ENCODE peak calls at places on chromosome 22, in nine cellular contexts. S, C, Q, O, G, T, J, P and D are unnamed samples.
A peak's percentile ranks its signal among the peaks of the same experiment; 100 is the strongest.

GRCh38 chr22:41682033-41682807 is 6.4 kb downstream of the SNU13 start:
- DNase-seq in S (peak; percentile 84), C (peak; percentile 90), Q (peak; percentile 96), O (peak; percentile 89), G (peak; percentile 92), T (peak; percentile 68), J (peak; percentile 80), P (peak; percentile 88), D (peak; percentile 87)

GRCh38 chr22:29692327-29692640 is 27.5 kb upstream of the CABP7 start:
- DNase-seq in S (no peak), C (no peak), Q (no peak), O (no peak), G (no peak), T (no peak), J (no peak), P (no peak), D (peak; percentile 61)

GRCh38 chr22:43177479-43177878 is 9.5 kb downstream of the TTLL12 start:
- DNase-seq in S (no peak), C (no peak), Q (peak; percentile 78), O (no peak), G (no peak), T (no peak), J (no peak), P (no peak), D (no peak)

GRCh38 chr22:40482391-40482790 is 112.0 kb downstream of the SGSM3 start:
- DNase-seq in S (no peak), C (no peak), Q (no peak), O (no peak), G (no peak), T (peak; percentile 67), J (no peak), P (no peak), D (no peak)

GRCh38 chr22:32947581-32947980 is 110.6 kb downstream of the SYN3 start:
- DNase-seq in S (no peak), C (no peak), Q (no peak), O (no peak), G (no peak), T (no peak), J (no peak), P (no peak), D (no peak)

GRCh38 chr22:48494968-48495750 is 1332.5 kb downstream of the BRD1 start:
- DNase-seq in S (no peak), C (no peak), Q (peak; percentile 61), O (no peak), G (peak; percentile 19), T (no peak), J (no peak), P (no peak), D (peak; percentile 37)

GRCh38 chr22:47393191-47393590 is 630.7 kb downstream of the TBC1D22A start:
- DNase-seq in S (no peak), C (no peak), Q (peak; percentile 43), O (no peak), G (peak; percentile 14), T (no peak), J (no peak), P (no peak), D (no peak)

GRCh38 chr22:38901111-38901641 is 29.2 kb upstream of the CBX6 start:
- DNase-seq in S (no peak), C (no peak), Q (no peak), O (no peak), G (no peak), T (no peak), J (no peak), P (no peak), D (no peak)

DNA sequence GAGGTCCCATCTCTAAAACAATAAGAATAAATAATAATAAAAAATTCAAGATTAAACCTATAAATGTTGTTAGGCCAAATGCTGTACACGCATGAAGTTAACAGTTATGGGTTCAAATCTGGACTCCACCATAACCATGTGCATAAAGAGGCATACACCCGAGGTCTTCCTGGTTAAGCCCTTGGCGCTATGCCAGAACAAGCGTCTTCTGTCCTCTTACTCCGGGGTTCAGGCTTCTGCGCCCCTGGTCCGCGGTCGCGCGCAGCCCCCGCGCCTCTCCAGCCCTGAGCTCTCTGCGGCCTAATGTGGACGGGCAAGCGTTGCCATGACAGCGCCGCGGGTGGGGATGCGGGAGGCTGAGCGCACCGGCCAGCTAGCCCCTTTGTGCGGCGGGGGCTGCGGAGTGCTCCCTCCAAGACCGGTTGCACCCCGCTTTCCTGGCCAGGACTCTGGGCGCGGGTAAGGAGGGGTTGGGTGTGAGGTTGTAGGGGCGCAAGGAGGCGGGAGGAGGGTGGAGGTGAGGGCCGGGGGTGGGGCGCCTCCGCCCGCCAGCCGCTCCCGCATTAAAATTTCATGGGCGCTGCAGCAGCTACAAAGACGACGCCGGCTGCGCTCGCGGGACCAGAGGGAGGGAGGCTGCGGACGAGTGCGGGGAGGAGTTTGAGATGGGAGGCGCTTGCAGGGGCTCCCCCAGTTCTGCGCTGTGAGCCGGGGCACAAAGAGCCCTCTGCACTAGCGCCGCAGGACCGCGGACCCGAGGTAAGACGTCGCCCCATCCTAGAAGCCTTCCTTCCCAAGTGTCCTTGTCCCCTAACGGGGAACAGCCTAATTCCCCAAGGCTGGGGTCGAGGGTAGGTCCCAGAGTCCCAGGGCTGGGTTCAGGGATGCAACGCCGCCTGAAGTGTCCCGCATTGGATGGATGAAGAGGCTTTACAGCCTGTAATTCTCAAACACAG is at the start of gene MIAT:
- DNase-seq in S (peak; percentile 73), C (no peak), Q (no peak), O (peak; percentile 34), G (no peak), T (no peak), J (peak; percentile 90), P (no peak), D (peak; percentile 92)
- H3K4me3 ChIP-seq in S (peak within 1 kb of the TSS; percentile 96), C (no peak within 1 kb of the TSS), Q (no peak within 1 kb of the TSS), O (peak within 1 kb of the TSS; percentile 33), G (no peak within 1 kb of the TSS), T (no peak within 1 kb of the TSS), J (peak within 1 kb of the TSS; percentile 99), P (no peak within 1 kb of the TSS), D (peak within 1 kb of the TSS; percentile 56)

GRCh38 chr22:19167106-19167869 is 11.2 kb downstream of the SLC25A1 start:
- DNase-seq in S (no peak), C (no peak), Q (no peak), O (no peak), G (no peak), T (peak; percentile 5), J (no peak), P (no peak), D (no peak)

GRCh38 chr22:19169947-19170318 is 8.6 kb downstream of the SLC25A1 start:
- DNase-seq in S (no peak), C (no peak), Q (no peak), O (no peak), G (peak; percentile 54), T (no peak), J (no peak), P (no peak), D (no peak)

GRCh38 chr22:19166421-19166820 is 12.1 kb downstream of the SLC25A1 start:
- DNase-seq in S (no peak), C (no peak), Q (no peak), O (no peak), G (no peak), T (no peak), J (no peak), P (no peak), D (no peak)

GRCh38 chr22:19169002-19169946 is 9.3 kb downstream of the SLC25A1 start:
- DNase-seq in S (no peak), C (no peak), Q (no peak), O (no peak), G (no peak), T (no peak), J (no peak), P (no peak), D (peak; percentile 80)

GRCh38 chr22:19168088-19168890 is 10.2 kb downstream of the SLC25A1 start:
- DNase-seq in S (no peak), C (peak; percentile 78), Q (no peak), O (no peak), G (no peak), T (no peak), J (no peak), P (no peak), D (peak; percentile 67)
- H3K27me3 ChIP-seq in S (peaks cover 18% of the 10 kb centered on the region), C (no peaks in the 10 kb centered on the region), Q (no peaks in the 10 kb centered on the region), O (peaks cover 23% of the 10 kb centered on the region), G (no peaks in the 10 kb centered on the region), T (peaks cover 25% of the 10 kb centered on the region), J (peaks cover 50% of the 10 kb centered on the region), P (no peaks in the 10 kb centered on the region), D (peaks cover 47% of the 10 kb centered on the region)

GRCh38 chr22:17924735-17925727 is 99.3 kb downstream of the MICAL3 start:
- DNase-seq in S (no peak), C (no peak), Q (no peak), O (no peak), G (peak; percentile 19), T (no peak), J (no peak), P (no peak), D (no peak)

GRCh38 chr22:17921871-17922821 is 102.2 kb downstream of the MICAL3 start:
- DNase-seq in S (no peak), C (peak; percentile 30), Q (no peak), O (peak; percentile 58), G (peak; percentile 39), T (peak; percentile 82), J (peak; percentile 95), P (no peak), D (peak; percentile 94)

GRCh38 chr22:17924076-17924475 is 100.3 kb downstream of the MICAL3 start:
- DNase-seq in S (no peak), C (no peak), Q (no peak), O (no peak), G (peak; percentile 19), T (no peak), J (no peak), P (no peak), D (no peak)

GRCh38 chr22:17920992-17921650 is 103.2 kb downstream of the MICAL3 start:
- DNase-seq in S (no peak), C (no peak), Q (no peak), O (no peak), G (peak; percentile 3), T (no peak), J (no peak), P (no peak), D (no peak)

DNA sequence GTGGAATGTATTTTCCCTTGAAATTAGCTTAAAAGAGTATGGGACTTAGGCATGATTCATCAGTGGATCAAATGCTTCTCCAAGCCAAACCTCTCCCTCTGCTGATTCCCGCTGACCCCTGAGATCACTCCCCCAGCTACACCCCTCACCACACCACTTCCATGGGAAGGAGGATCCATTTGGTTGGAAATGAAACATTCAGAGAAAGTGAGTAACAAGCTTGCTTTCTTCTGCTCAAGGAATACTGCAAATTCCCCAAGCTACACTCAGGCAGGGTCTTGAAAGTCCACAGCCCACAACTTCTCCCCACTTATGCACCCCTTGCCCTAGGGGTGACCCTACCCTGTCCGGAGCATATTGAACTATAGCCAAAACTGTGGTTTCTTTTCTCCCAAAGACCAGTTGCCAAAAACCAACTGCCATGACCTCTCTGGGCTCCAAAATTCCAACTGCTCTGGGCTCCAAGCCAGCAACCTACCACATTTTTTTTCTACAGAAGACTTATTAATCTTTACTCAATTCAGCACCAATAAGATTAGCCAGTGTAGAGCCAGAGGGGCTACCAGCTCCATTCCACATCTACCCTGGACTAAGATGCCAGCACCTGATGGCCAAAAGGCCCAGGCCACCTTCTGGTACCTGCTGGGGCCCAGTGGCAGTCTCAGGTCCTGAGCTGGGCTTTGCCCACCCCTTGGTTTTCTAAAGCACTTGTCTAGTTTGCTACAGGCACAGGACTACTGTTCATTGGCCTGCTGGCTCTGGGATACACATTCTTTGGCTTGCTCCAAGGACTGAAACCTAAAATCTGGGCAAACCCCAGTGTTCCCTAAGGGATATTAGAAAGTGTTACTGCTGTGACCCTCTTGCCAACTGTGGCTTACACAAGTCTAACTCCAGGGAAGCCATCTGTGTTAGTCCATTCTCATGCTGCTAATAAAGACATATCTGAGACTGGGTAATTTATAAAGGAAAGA is 101.1 kb downstream of the MICAL3 start:
- DNase-seq in S (no peak), C (no peak), Q (no peak), O (no peak), G (peak; percentile 61), T (no peak), J (no peak), P (no peak), D (no peak)
- H3K4me3 ChIP-seq in S (no peak overlapping the region), C (no peak overlapping the region), Q (no peak overlapping the region), O (no peak overlapping the region), G (no peak overlapping the region), T (no peak overlapping the region), J (peak overlapping the region; percentile 33), P (no peak overlapping the region), D (no peak overlapping the region)

DNA sequence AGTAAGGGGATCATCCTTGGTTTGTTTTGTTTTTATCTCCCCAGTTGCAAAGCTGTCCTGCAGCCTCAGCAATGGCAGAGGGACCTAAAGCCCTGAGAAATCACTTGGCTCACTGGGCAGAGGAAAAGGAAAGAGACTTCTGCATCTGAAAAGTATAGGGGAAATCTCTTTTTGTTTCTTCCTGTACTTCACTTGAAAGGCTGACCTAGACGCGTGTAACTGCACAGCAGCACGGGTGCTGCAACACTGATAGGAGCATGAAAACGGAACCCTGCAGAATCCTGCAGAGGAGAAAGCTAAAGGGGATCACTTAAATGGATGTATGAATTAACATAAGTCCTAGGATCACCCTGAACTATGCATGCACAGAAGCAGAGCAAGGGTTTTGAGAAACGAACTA is 2.0 kb upstream of the PIWIL3 start:
- DNase-seq in S (no peak), C (no peak), Q (no peak), O (no peak), G (no peak), T (no peak), J (no peak), P (no peak), D (no peak)
- H3K27me3 ChIP-seq in S (no peaks in the 10 kb centered on the region), C (no peaks in the 10 kb centered on the region), Q (no peaks in the 10 kb centered on the region), O (no peaks in the 10 kb centered on the region), G (no peaks in the 10 kb centered on the region), T (no peaks in the 10 kb centered on the region), J (no peaks in the 10 kb centered on the region), P (no peaks in the 10 kb centered on the region), D (no peaks in the 10 kb centered on the region)